ENCODE peak calls at places on chromosomes 16 and 17, in seven cellular contexts. Y is ACHN, C is brain microvascular endothelial cell, L is adrenal gland, T is IMR-90, V is psoas muscle, X is C1 segment of cervical spinal cord. E is an unnamed sample.

GRCh38 chr17:80068301-80069160 is 32.1 kb downstream of the CCDC40 start:
- DNase-seq in Y (no peak), T (peak), X (no peak), L (peak), C (peak), V (peak), E (peak)

GRCh38 chr17:27635275-27635823 is 4.4 kb downstream of the LGALS9 start:
- DNase-seq in L (no peak), X (no peak), Y (no peak), T (no peak), C (no peak), V (no peak), E (no peak)

GRCh38 chr16:72050769-72051464 is 3.4 kb upstream of the HP start:
- DNase-seq in L (no peak), X (no peak), V (peak), C (no peak), Y (no peak), T (peak), E (no peak)

GRCh38 chr17:48023408-48024148 is 14.0 kb downstream of the COPZ2 start:
- DNase-seq in V (peak), X (peak), L (peak), T (peak), C (no peak), Y (peak), E (no peak)

GRCh38 chr17:73069164-73069774 is 23.2 kb downstream of the SLC39A11 start:
- DNase-seq in L (no peak), T (no peak), X (no peak), V (no peak), Y (no peak), C (no peak), E (no peak)

GRCh38 chr17:40724656-40725055 is 21.1 kb upstream of the KRT24 start:
- DNase-seq in L (no peak), C (no peak), X (no peak), V (no peak), T (no peak), Y (no peak), E (no peak)

GRCh38 chr16:67104061-67104460 is 5.7 kb upstream of the PHAF1 start:
- DNase-seq in C (no peak), T (peak), L (peak), V (no peak), Y (peak), X (no peak), E (peak)

GRCh38 chr17:75891022-75891604 is 5.6 kb downstream of the TRIM65 start:
- DNase-seq in V (no peak), L (no peak), T (no peak), Y (no peak), C (no peak), X (no peak), E (no peak)

GRCh38 chr16:87382023-87382785 is 1.4 kb downstream of the FBXO31 start:
- DNase-seq in X (no peak), V (no peak), Y (no peak), C (no peak), T (no peak), L (no peak), E (no peak)

GRCh38 chr16:55465077-55465896 is 13.7 kb upstream of the MMP2 start:
- DNase-seq in Y (peak), C (peak), T (peak), L (peak), V (peak), X (peak), E (peak)

GRCh38 chr16:81181013-81181720 is 57.3 kb upstream of the BCO1 start:
- DNase-seq in Y (peak), T (peak), X (no peak), V (peak), C (peak), L (peak), E (peak)

GRCh38 chr16:85229869-85230416 is 117.7 kb upstream of the CIBAR2 start:
- DNase-seq in T (no peak), C (no peak), Y (no peak), V (no peak), X (no peak), L (no peak), E (no peak)

GRCh38 chr17:76193616-76194015 is 46.7 kb downstream of the RNF157 start:
- DNase-seq in T (no peak), L (no peak), Y (no peak), C (no peak), V (no peak), X (no peak), E (no peak)

GRCh38 chr16:2386990-2387389 is 42.3 kb upstream of the CCNF start:
- DNase-seq in L (no peak), T (no peak), X (no peak), Y (peak), V (no peak), C (no peak), E (peak)

GRCh38 chr16:19757026-19757425 is 39.0 kb downstream of the IQCK start:
- DNase-seq in C (peak), L (no peak), T (peak), V (no peak), Y (no peak), X (no peak), E (no peak)

GRCh38 chr17:29012535-29012934 is 6.7 kb upstream of the SEZ6 start:
- DNase-seq in L (no peak), V (no peak), Y (no peak), X (no peak), T (no peak), C (no peak), E (peak)

GRCh38 chr17:12537436-12537835 is 128.3 kb upstream of the MYOCD start:
- DNase-seq in T (peak), V (no peak), C (no peak), L (no peak), Y (no peak), X (no peak), E (no peak)

GRCh38 chr17:42563543-42563942 is 1.6 kb downstream of the COASY start:
- DNase-seq in Y (no peak), V (no peak), X (no peak), T (no peak), L (peak), C (no peak), E (no peak)

GRCh38 chr17:59618894-59619312 is 792 bp upstream of the CLTC start:
- DNase-seq in T (peak), Y (peak), L (no peak), X (no peak), V (no peak), C (no peak), E (no peak)

GRCh38 chr17:64073771-64074703 is 53.6 kb upstream of the ICAM2 start:
- DNase-seq in C (no peak), V (no peak), Y (no peak), L (peak), T (no peak), X (no peak), E (no peak)

E was measured in SK-MEL-5.